ENCODE peak calls at places on chromosomes 6 and 20, in four cellular contexts. W, Z, X and N are unnamed samples.

GRCh38 chr20:53642196-53643030 is 48.8 kb upstream of the ZNF217 start:
- DNase-seq in W (no peak), Z (peak), X (peak), N (peak)

GRCh38 chr6:33812669-33813068 is 8.9 kb upstream of the MLN start:
- DNase-seq in W (peak), Z (no peak), X (peak), N (peak)

GRCh38 chr6:139029470-139030210 is 1.1 kb downstream of the ABRACL start:
- DNase-seq in W (peak), Z (peak), X (peak), N (peak)

GRCh38 chr6:32371204-32371603 is 499 bp downstream of the TSBP1 start:
- DNase-seq in W (no peak), Z (no peak), X (no peak), N (no peak)

GRCh38 chr6:18211338-18211737 is 53.0 kb downstream of the DEK start:
- DNase-seq in W (no peak), Z (no peak), X (no peak), N (no peak)

GRCh38 chr6:42249279-42249678 is 31.6 kb upstream of the MRPS10 start:
- DNase-seq in W (no peak), Z (no peak), X (no peak), N (peak)

GRCh38 chr6:1311400-1312192 is at the start of gene FOXQ1:
- DNase-seq in W (peak), Z (no peak), X (peak), N (peak)

GRCh38 chr6:35209081-35209480 is 4.7 kb upstream of the SCUBE3 start:
- DNase-seq in W (no peak), Z (no peak), X (no peak), N (no peak)

GRCh38 chr6:105804000-105804399 is 282.1 kb upstream of the PRDM1 start:
- DNase-seq in W (no peak), Z (no peak), X (no peak), N (no peak)

GRCh38 chr20:32184953-32185603 is 22.5 kb downstream of the PLAGL2 start:
- DNase-seq in W (no peak), Z (no peak), X (no peak), N (no peak)

GRCh38 chr6:78629154-78629721 is 238.1 kb upstream of the IRAK1BP1 start:
- DNase-seq in W (no peak), Z (no peak), X (no peak), N (peak)

GRCh38 chr6:14875678-14876063 is 370.2 kb upstream of the JARID2 start:
- DNase-seq in W (no peak), Z (no peak), X (no peak), N (no peak)

GRCh38 chr6:47230579-47230978 is 79.1 kb downstream of the TNFRSF21 start:
- DNase-seq in W (no peak), Z (no peak), X (no peak), N (no peak)

GRCh38 chr6:10719386-10720228 is 3.3 kb upstream of the TMEM14C start:
- DNase-seq in W (no peak), Z (no peak), X (no peak), N (no peak)

GRCh38 chr20:48648482-48649051 is 179.2 kb downstream of the PREX1 start:
- DNase-seq in W (no peak), Z (no peak), X (no peak), N (no peak)

GRCh38 chr6:13331516-13332348 is 3.4 kb upstream of the TBC1D7 start:
- DNase-seq in W (no peak), Z (no peak), X (peak), N (no peak)